ENCODE peak calls at places on chromosomes 12 and 14, in ten cellular contexts. A is ovary, H is stomach, C is heart left ventricle, V is GM12892, R is A549, I is GM12878, Z is vagina, Y is suprapubic skin, Q is HCT116. M is an unnamed sample.

GRCh38 chr12:116662612-116663144 is 75.2 kb downstream of the SPRING1 start:
- DNase-seq in Q (no peak), R (no peak), Z (no peak), H (no peak), Y (no peak), C (no peak), A (peak), I (no peak), V (no peak), M (no peak)

GRCh38 chr12:21971344-21971743 is 30.1 kb upstream of the ABCC9 start:
- DNase-seq in I (no peak), V (no peak), Q (no peak), R (no peak), C (no peak), Z (no peak), A (no peak), Y (no peak), H (no peak), M (no peak)

GRCh38 chr12:75632452-75632851 is 121.0 kb upstream of the KRR1 start:
- DNase-seq in R (no peak), V (no peak), I (no peak), Y (no peak), H (no peak), A (no peak), Z (no peak), Q (no peak), C (no peak), M (no peak)

GRCh38 chr14:51529731-51530130 is 122.0 kb upstream of the FRMD6 start:
- DNase-seq in V (no peak), I (no peak), A (no peak), R (no peak), Y (no peak), Q (no peak), Z (no peak), C (no peak), H (no peak), M (no peak)

GRCh38 chr12:54159140-54159539 is 29.6 kb downstream of the SMUG1 start:
- DNase-seq in H (peak), V (peak), I (peak), Y (no peak), Q (peak), C (no peak), Z (no peak), A (no peak), R (no peak), M (peak)

GRCh38 chr12:52600475-52600874 is 788 bp downstream of the KRT72 start:
- DNase-seq in I (no peak), R (no peak), A (no peak), V (no peak), H (no peak), Z (peak), C (no peak), Q (no peak), Y (no peak), M (no peak)

GRCh38 chr14:75864352-75864751 is 117.4 kb downstream of the TGFB3 start:
- DNase-seq in Y (no peak), A (no peak), R (no peak), Q (no peak), Z (no peak), I (no peak), V (no peak), C (no peak), H (no peak), M (no peak)

GRCh38 chr12:99809921-99810320 is 162.4 kb downstream of the GARIN6 start:
- DNase-seq in Q (no peak), A (no peak), V (no peak), Z (no peak), I (no peak), R (no peak), Y (no peak), C (no peak), H (no peak), M (no peak)

GRCh38 chr12:89980236-89980635 is 271.6 kb upstream of the ATP2B1 start:
- DNase-seq in Y (no peak), Z (peak), V (no peak), R (peak), I (no peak), C (peak), H (no peak), Q (no peak), A (no peak), M (no peak)

GRCh38 chr14:77303417-77304156 is 17.1 kb downstream of the POMT2 start:
- DNase-seq in I (no peak), V (no peak), Y (no peak), Q (peak), A (no peak), R (peak), Z (no peak), C (no peak), H (no peak), M (peak)

GRCh38 chr14:90726656-90727055 is 89.6 kb downstream of the TTC7B start:
- DNase-seq in H (peak), Q (peak), I (no peak), R (peak), Y (peak), C (no peak), A (no peak), V (no peak), Z (peak), M (no peak)

GRCh38 chr12:13790317-13790716 is 191.1 kb downstream of the GRIN2B start:
- DNase-seq in V (no peak), H (no peak), I (no peak), Y (no peak), Z (no peak), R (no peak), A (no peak), Q (no peak), C (no peak), M (no peak)

GRCh38 chr12:62834971-62835547 is 99.9 kb downstream of the PPM1H start:
- DNase-seq in V (no peak), C (peak), I (peak), A (peak), Q (peak), Z (no peak), R (no peak), H (no peak), Y (no peak), M (no peak)

GRCh38 chr12:92603741-92604432 is 98.9 kb upstream of the PLEKHG7 start:
- DNase-seq in V (no peak), I (no peak), Z (no peak), R (peak), H (no peak), Q (no peak), A (no peak), Y (no peak), C (no peak), M (no peak)

GRCh38 chr14:84403585-84403984 is 1126.4 kb upstream of the FLRT2 start:
- DNase-seq in V (no peak), A (no peak), C (no peak), I (no peak), H (peak), Y (no peak), Q (no peak), R (no peak), Z (no peak), M (no peak)

GRCh38 chr12:123660328-123660727 is 10.6 kb upstream of the TCTN2 start:
- DNase-seq in C (no peak), A (no peak), V (no peak), H (no peak), Z (no peak), Q (no peak), Y (no peak), I (no peak), R (peak), M (peak)

GRCh38 chr12:120866143-120866542 is 38.0 kb downstream of the SPPL3 start:
- DNase-seq in H (no peak), Z (no peak), V (no peak), I (no peak), Q (no peak), A (no peak), Y (no peak), R (no peak), C (no peak), M (no peak)

GRCh38 chr14:50677527-50678063 is 9.5 kb upstream of the SAV1 start:
- DNase-seq in R (peak), Y (no peak), V (no peak), H (no peak), C (no peak), A (no peak), Z (no peak), Q (peak), I (peak), M (no peak)

GRCh38 chr12:53803194-53803593 is 51.4 kb upstream of the CISTR start:
- DNase-seq in C (no peak), Z (no peak), V (no peak), Y (no peak), A (no peak), Q (no peak), R (no peak), H (no peak), I (no peak), M (no peak)

GRCh38 chr14:94089479-94089878 is 8.4 kb downstream of the IFI27L1 start:
- DNase-seq in I (no peak), Z (no peak), C (no peak), H (no peak), V (no peak), Y (no peak), Q (no peak), A (no peak), R (no peak), M (no peak)

GRCh38 chr12:95185096-95185495 is 32.2 kb downstream of the FGD6 start:
- DNase-seq in I (no peak), R (no peak), Z (no peak), Y (no peak), C (no peak), H (no peak), V (no peak), A (no peak), Q (no peak), M (no peak)

GRCh38 chr14:102672410-102672960 is 80.0 kb downstream of the RCOR1 start:
- DNase-seq in C (no peak), Z (no peak), Q (no peak), I (no peak), Y (no peak), R (no peak), A (no peak), H (no peak), V (no peak), M (no peak)

GRCh38 chr12:38113991-38114390 is 202.6 kb upstream of the ALG10B start:
- DNase-seq in Y (no peak), C (no peak), H (no peak), I (no peak), V (no peak), Q (no peak), R (no peak), A (no peak), Z (no peak), M (no peak)

GRCh38 chr14:23321572-23322547 is 603 bp downstream of the PABPN1 start:
- DNase-seq in A (no peak), Q (no peak), H (peak), V (peak), Y (no peak), C (peak), Z (no peak), R (peak), I (no peak), M (peak)
- TF ChIP-seq POLR2A in A (no peak), Q (no peak), H (no peak), V (peak), Y (no peak), C (no peak), Z (no peak), R (peak), I (peak), M (no peak)

GRCh38 chr14:78509516-78509915 is 339.3 kb downstream of the NRXN3 start:
- DNase-seq in Y (no peak), V (no peak), R (no peak), I (no peak), Q (no peak), Z (no peak), C (no peak), H (no peak), A (no peak), M (no peak)
- TF ChIP-seq POLR2A in Y (no peak), V (no peak), R (no peak), I (no peak), Q (no peak), Z (no peak), C (no peak), H (no peak), A (no peak), M (no peak)

DNA sequence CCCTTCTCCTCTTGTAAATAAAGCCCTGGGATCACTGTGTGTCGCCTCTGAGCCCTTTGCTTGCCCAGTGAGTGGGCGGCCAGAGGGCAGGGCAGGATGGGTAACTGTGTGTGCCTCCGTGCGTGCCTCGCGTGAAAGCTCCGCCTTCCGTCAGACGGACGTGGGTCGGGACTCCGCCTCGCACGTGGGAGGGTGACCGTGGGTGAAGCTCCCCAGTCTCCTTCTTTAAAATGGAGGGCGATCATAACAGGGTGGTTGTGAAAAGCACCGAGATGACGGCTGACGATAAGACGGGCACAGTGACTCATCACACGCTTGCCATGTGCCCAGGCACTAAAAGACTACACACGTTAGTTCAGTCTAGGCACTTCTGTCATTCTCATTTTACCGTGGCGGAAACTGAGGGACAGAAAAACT is 9.2 kb downstream of the PHB2 start:
- DNase-seq in H (peak), C (peak), A (peak), Z (no peak), R (no peak), Y (no peak), Q (no peak), I (no peak), V (no peak), M (no peak)
- TF ChIP-seq POLR2A in H (no peak), C (no peak), A (no peak), Z (no peak), R (no peak), Y (no peak), Q (peak), I (no peak), V (no peak), M (no peak)

GRCh38 chr12:1595026-1595561 is 713 bp upstream of the FBXL14 start:
- DNase-seq in Q (no peak), V (no peak), Z (no peak), I (no peak), H (no peak), Y (no peak), C (no peak), R (no peak), A (no peak), M (no peak)

GRCh38 chr12:1594295-1595025 is at the start of gene FBXL14:
- DNase-seq in Q (peak), V (peak), I (no peak), Y (peak), Z (no peak), R (peak), H (peak), A (peak), C (peak), M (peak)

GRCh38 chr12:1594045-1594294 is 411 bp downstream of the FBXL14 start:
- DNase-seq in Z (no peak), C (peak), V (peak), Q (no peak), H (peak), R (peak), I (no peak), A (peak), Y (no peak), M (no peak)

GRCh38 chr12:1592444-1593231 is 1.7 kb downstream of the FBXL14 start:
- DNase-seq in C (peak), Q (no peak), R (no peak), Y (no peak), Z (no peak), A (no peak), V (peak), H (no peak), I (no peak), M (no peak)

DNA sequence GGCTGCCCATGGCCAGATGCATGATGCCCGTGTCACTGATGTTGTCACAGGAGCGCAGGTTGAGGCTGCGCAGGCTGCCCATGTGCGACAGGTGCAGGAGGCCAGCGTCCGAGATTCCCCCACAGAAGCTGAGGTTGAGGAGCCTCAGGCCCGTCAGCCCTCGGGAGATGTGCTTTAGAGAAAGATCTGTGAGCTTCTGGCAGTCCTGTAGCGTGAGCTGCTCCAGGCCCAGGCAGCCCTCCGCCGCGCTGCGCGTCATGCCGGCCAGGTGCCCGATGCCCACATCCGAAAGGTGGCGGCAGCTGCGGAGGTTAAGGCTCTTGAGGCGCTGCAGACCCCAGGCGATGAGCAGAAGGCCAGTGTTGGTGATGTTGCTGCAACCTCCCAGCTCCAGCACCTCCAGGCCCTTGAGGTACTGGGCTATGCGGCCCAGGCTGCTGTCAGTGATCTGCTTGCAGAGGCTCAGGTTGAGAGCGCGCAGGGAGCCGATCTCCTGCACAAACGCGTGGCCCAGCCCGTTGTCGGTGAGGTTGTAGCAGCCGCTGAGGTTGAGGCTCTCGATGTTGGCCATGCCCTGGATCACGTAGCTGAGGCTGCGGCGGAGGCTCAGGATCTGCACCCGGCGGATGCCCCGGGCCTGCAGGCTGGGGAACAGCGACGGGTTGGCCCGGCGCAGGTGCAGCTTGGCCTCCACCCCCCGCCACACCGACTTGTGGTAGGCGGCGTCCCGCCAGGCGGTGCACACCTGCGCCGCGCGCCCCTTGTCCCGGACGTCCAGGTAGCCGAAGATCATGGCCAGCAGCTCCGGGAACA is 943 bp downstream of the FBXL14 start:
- DNase-seq in V (no peak), H (peak), I (no peak), Z (no peak), R (peak), A (no peak), Q (no peak), C (peak), Y (no peak), M (no peak)
- TF ChIP-seq POLR2A in V (no peak), H (no peak), I (peak), Z (no peak), R (peak), A (no peak), Q (no peak), C (peak), Y (no peak), M (no peak)

GRCh38 chr12:94059394-94060368 is 88.7 kb upstream of the PLXNC1 start:
- DNase-seq in H (peak), I (no peak), Z (no peak), V (no peak), C (no peak), Q (no peak), R (no peak), Y (no peak), A (no peak), M (no peak)

GRCh38 chr12:94057262-94058151 is 90.9 kb upstream of the PLXNC1 start:
- DNase-seq in A (no peak), Y (no peak), V (no peak), Q (no peak), C (no peak), I (no peak), H (no peak), Z (no peak), R (no peak), M (no peak)

GRCh38 chr12:94062194-94062593 is 86.2 kb upstream of the PLXNC1 start:
- DNase-seq in V (no peak), Q (no peak), H (no peak), I (no peak), R (no peak), A (no peak), Z (no peak), Y (no peak), C (no peak), M (no peak)

GRCh38 chr12:94062796-94063635 is 85.4 kb upstream of the PLXNC1 start:
- DNase-seq in R (no peak), C (no peak), H (peak), Z (no peak), Y (no peak), A (no peak), Q (no peak), I (no peak), V (no peak), M (no peak)
- TF ChIP-seq POLR2A in R (no peak), C (no peak), H (no peak), Z (no peak), Y (no peak), A (no peak), Q (no peak), I (no peak), V (no peak), M (no peak)

M was measured in H54.